ENCODE peak calls at places on chromosomes 12 and 14, in seven cellular contexts. A is H1, Z is trophoblast cell, F is mesenchymal stem cell, L is IMR-90, Y is mesendoderm, M is neuronal stem cell. T is an unnamed sample.

GRCh38 chr14:20332386-20332945 is 613 bp downstream of the CCNB1IP1 start:
- DNase-seq in Y (peak; percentile 51), L (no peak), M (no peak), A (no peak), Z (peak; percentile 20), F (peak; percentile 46), T (no peak)

GRCh38 chr14:65242732-65243134 is 140.4 kb upstream of the MAX start:
- DNase-seq in F (no peak), A (no peak), Y (no peak), M (no peak), Z (no peak), L (peak; percentile 42), T (no peak)

GRCh38 chr12:71449373-71450070 is 9.9 kb downstream of the LGR5 start:
- DNase-seq in Z (no peak), F (no peak), Y (no peak), L (no peak), M (no peak), A (no peak), T (no peak)

GRCh38 chr12:124125472-124125871 is 152.5 kb downstream of the ZNF664 start:
- DNase-seq in A (no peak), Y (no peak), L (no peak), M (no peak), Z (no peak), F (peak; percentile 27), T (no peak)

GRCh38 chr12:10331642-10332239 is 24.1 kb downstream of the KLRD1 start:
- DNase-seq in F (peak; percentile 72), Z (peak; percentile 55), A (no peak), L (peak; percentile 62), M (peak; percentile 39), Y (peak; percentile 79), T (no peak)

GRCh38 chr12:2795291-2796186 is 769 bp downstream of the FKBP4 start:
- DNase-seq in A (no peak), M (peak; percentile 53), Y (peak; percentile 66), Z (peak; percentile 55), L (peak; percentile 41), F (peak; percentile 70), T (peak; percentile 59)

GRCh38 chr14:95265106-95266094 is 54.3 kb downstream of the CLMN start:
- DNase-seq in M (no peak), A (no peak), F (peak; percentile 93), Z (peak; percentile 99), Y (peak; percentile 96), L (peak; percentile 93), T (peak; percentile 17)

GRCh38 chr12:85005615-85006014 is 30.5 kb downstream of the TSPAN19 start:
- DNase-seq in M (no peak), Y (no peak), L (no peak), Z (no peak), A (no peak), F (no peak), T (no peak)

GRCh38 chr12:92955997-92956663 is 27.0 kb upstream of the EEA1 start:
- DNase-seq in L (peak; percentile 79), A (no peak), Y (no peak), M (no peak), F (peak; percentile 42), Z (no peak), T (no peak)

GRCh38 chr12:57046947-57047890 is 2.7 kb downstream of the MYO1A start:
- DNase-seq in F (no peak), M (no peak), Z (peak; percentile 61), A (no peak), L (no peak), Y (no peak), T (no peak)

GRCh38 chr12:53499261-53500118 is at the start of gene MAP3K12:
- DNase-seq in Y (peak; percentile 77), L (peak; percentile 47), F (peak; percentile 81), Z (peak; percentile 22), M (peak; percentile 54), A (no peak), T (peak; percentile 84)

GRCh38 chr14:35883677-35884293 is 57.6 kb downstream of the BRMS1L start:
- DNase-seq in F (peak; percentile 34), L (peak; percentile 18), A (no peak), M (no peak), Z (peak; percentile 75), Y (peak; percentile 30), T (no peak)

GRCh38 chr12:123937707-123938600 is 34.7 kb downstream of the CCDC92 start:
- DNase-seq in F (peak; percentile 17), Z (no peak), Y (no peak), L (peak; percentile 17), A (no peak), M (no peak), T (no peak)

GRCh38 chr14:22671622-22672021 is 27.5 kb upstream of the OR6J1 start:
- DNase-seq in A (no peak), Z (no peak), F (peak; percentile 27), L (no peak), M (no peak), Y (no peak), T (no peak)

GRCh38 chr12:68113644-68114043 is 45.9 kb downstream of the IFNG start:
- DNase-seq in L (no peak), A (no peak), F (no peak), Z (peak; percentile 13), M (no peak), Y (peak; percentile 58), T (peak; percentile 72)

GRCh38 chr12:26691234-26691970 is 141.6 kb downstream of the ITPR2 start:
- DNase-seq in M (peak; percentile 8), F (peak; percentile 95), L (peak; percentile 99), Y (peak; percentile 97), A (peak; percentile 51), Z (peak; percentile 94), T (peak; percentile 83)

GRCh38 chr12:1629338-1630080 is 478 bp downstream of the WNT5B start:
- DNase-seq in A (no peak), Z (no peak), F (no peak), M (peak; percentile 20), L (no peak), Y (peak; percentile 84), T (peak; percentile 85)

GRCh38 chr12:95134085-95134484 is 60.7 kb upstream of the NR2C1 start:
- DNase-seq in A (no peak), F (no peak), Y (no peak), Z (no peak), L (no peak), M (no peak), T (no peak)

GRCh38 chr14:24407608-24408325 is 9.0 kb downstream of the NYNRIN start:
- DNase-seq in M (no peak), Z (no peak), F (no peak), Y (no peak), A (no peak), L (no peak), T (peak; percentile 14)

GRCh38 chr14:24409217-24409616 is 10.4 kb downstream of the NYNRIN start:
- DNase-seq in Y (no peak), Z (no peak), L (no peak), A (no peak), F (no peak), M (no peak), T (peak; percentile 6)

GRCh38 chr14:24406416-24406815 is 7.6 kb downstream of the NYNRIN start:
- DNase-seq in Y (no peak), Z (no peak), F (no peak), A (no peak), L (no peak), M (no peak), T (peak; percentile 8)

GRCh38 chr14:24409956-24410355 is 11.2 kb downstream of the NYNRIN start:
- DNase-seq in A (no peak), F (no peak), L (no peak), Z (no peak), Y (no peak), M (no peak), T (peak; percentile 16)

GRCh38 chr14:24408764-24409163 is 10.0 kb downstream of the NYNRIN start:
- DNase-seq in M (no peak), L (no peak), A (no peak), F (no peak), Z (no peak), Y (no peak), T (peak; percentile 13)
- H4K8ac ChIP-seq in M (no peak overlapping the region), L (no peak overlapping the region), A (no peak overlapping the region), F (no peak overlapping the region), Z (no peak overlapping the region), Y (no peak overlapping the region), T (no peak overlapping the region)

GRCh38 chr14:55146425-55146824 is 17.4 kb downstream of the LGALS3 start:
- DNase-seq in L (no peak), F (no peak), Y (no peak), Z (no peak), M (no peak), A (no peak), T (no peak)

GRCh38 chr14:55153951-55154350 is 24.9 kb downstream of the LGALS3 start:
- DNase-seq in M (no peak), F (no peak), Y (no peak), A (no peak), Z (no peak), L (no peak), T (no peak)

GRCh38 chr14:55157080-55157479 is 28.0 kb downstream of the LGALS3 start:
- DNase-seq in Z (no peak), A (no peak), F (no peak), M (no peak), L (no peak), Y (no peak), T (no peak)

GRCh38 chr14:55151601-55152000 is 22.5 kb downstream of the LGALS3 start:
- DNase-seq in Y (no peak), A (no peak), Z (no peak), M (no peak), F (no peak), L (peak; percentile 52), T (no peak)

DNA sequence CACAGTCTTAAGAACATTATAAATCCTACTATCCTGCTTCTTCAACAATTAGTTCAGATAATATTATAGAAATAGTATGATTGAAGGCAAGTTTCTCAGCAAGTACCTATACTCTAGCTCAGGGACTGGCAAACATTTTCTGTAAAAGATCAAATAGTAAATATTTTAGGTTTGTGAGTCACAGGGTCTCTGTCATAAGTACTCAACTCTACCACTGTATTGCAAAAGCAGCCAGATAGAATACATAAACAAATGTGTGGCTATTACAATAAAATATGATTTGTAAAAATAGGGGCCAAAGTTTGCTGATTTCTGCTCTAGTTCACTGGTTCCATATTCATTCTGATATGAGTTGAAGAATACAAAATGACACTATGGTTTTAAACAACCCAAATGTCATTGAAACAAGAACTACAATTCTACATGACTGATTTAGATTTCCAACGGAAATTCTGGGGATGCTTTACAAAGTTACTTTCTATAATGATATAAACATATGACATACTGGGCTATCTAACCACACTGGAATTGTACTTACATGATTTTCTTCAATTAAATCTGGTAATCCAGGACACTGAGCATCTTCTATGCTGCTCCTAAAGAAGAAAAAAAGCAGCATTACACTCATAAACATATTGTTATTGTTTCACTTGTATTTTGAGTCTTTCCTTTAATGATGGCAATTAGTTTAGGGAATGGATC is 23.2 kb downstream of the LGALS3 start:
- DNase-seq in F (peak; percentile 60), M (no peak), Z (peak; percentile 31), Y (no peak), L (peak; percentile 81), A (no peak), T (no peak)
- H4K8ac ChIP-seq in F (no peak overlapping the region), M (no peak overlapping the region), Z (no peak overlapping the region), Y (no peak overlapping the region), L (peak overlapping the region; percentile 87), A (no peak overlapping the region), T (no peak overlapping the region)

GRCh38 chr12:27709212-27709931 is 1.3 kb upstream of the MRPS35 start:
- DNase-seq in A (no peak), L (no peak), M (no peak), Y (no peak), Z (no peak), F (no peak), T (no peak)
- H4K8ac ChIP-seq in A (no peak overlapping the region), L (peak overlapping the region; percentile 97), M (no peak overlapping the region), Y (no peak overlapping the region), Z (no peak overlapping the region), F (no peak overlapping the region), T (no peak overlapping the region)

GRCh38 chr12:101866615-101867373 is 10.6 kb upstream of the DRAM1 start:
- DNase-seq in F (no peak), A (no peak), Z (no peak), M (no peak), Y (no peak), L (no peak), T (peak; percentile 36)
- H4K8ac ChIP-seq in F (peak overlapping the region; percentile 4), A (no peak overlapping the region), Z (no peak overlapping the region), M (no peak overlapping the region), Y (no peak overlapping the region), L (no peak overlapping the region), T (no peak overlapping the region)

T was measured in H9.